ENCODE peak calls at places on chromosomes 13 and 19, in four cellular contexts. Q is EL, P is NCI-H2029, G is uterus. O is an unnamed sample.
A peak's percentile ranks its signal among the peaks of the same experiment; 100 is the strongest.

GRCh38 chr13:41463823-41464602 is 6.7 kb downstream of the RGCC start:
- DNase-seq in P (no peak), Q (no peak), G (no peak), O (no peak)

GRCh38 chr13:80030491-80030890 is 310.4 kb downstream of the SPRY2 start:
- DNase-seq in Q (peak; percentile 72), P (no peak), G (no peak), O (no peak)

GRCh38 chr13:111610077-111610476 is 289.6 kb downstream of the TEX29 start:
- DNase-seq in G (no peak), Q (no peak), P (peak; percentile 79), O (no peak)

GRCh38 chr13:51746802-51747201 is 57.2 kb downstream of the DHRS12 start:
- DNase-seq in G (no peak), Q (no peak), P (no peak), O (no peak)

GRCh38 chr13:41995946-41996345 is 35.0 kb upstream of the VWA8 start:
- DNase-seq in Q (peak; percentile 19), G (no peak), P (no peak), O (no peak)

GRCh38 chr19:50994129-50994528 is 7.3 kb downstream of the KLK8 start:
- DNase-seq in P (no peak), G (no peak), Q (no peak), O (no peak)

GRCh38 chr13:99380402-99380801 is 73.2 kb upstream of the GPR183 start:
- DNase-seq in G (no peak), Q (no peak), P (no peak), O (no peak)

GRCh38 chr13:49791214-49791752 is 1.2 kb downstream of the KPNA3 start:
- DNase-seq in Q (peak; percentile 18), P (no peak), G (no peak), O (no peak)

GRCh38 chr19:38922482-38922881 is 8.1 kb downstream of the SARS2 start:
- DNase-seq in G (no peak), Q (no peak), P (no peak), O (no peak)

GRCh38 chr13:95481051-95481775 is 71.3 kb upstream of the CLDN10 start:
- DNase-seq in G (no peak), P (no peak), Q (peak; percentile 37), O (no peak)